ENCODE peak calls at places on chromosome 10, in nine cellular contexts. C, A, B, V, D, J, Y, M and L are unnamed samples.

GRCh38 chr10:114208351-114208750 is 29.2 kb downstream of the TDRD1 start:
- DNase-seq in C (no peak), A (no peak), B (no peak), V (no peak), D (no peak), J (peak; percentile 46), Y (no peak), M (no peak), L (no peak)

GRCh38 chr10:27659786-27660185 is 85.8 kb downstream of the MKX start:
- DNase-seq in C (peak; percentile 21), A (no peak), B (no peak), V (no peak), D (no peak), J (no peak), Y (no peak), M (no peak), L (no peak)

GRCh38 chr10:30115391-30116253 is 56.2 kb upstream of the JCAD start:
- DNase-seq in C (no peak), A (no peak), B (no peak), V (no peak), D (no peak), J (no peak), Y (no peak), M (no peak), L (no peak)

GRCh38 chr10:22086730-22087364 is 83.3 kb upstream of the DNAJC1 start:
- DNase-seq in C (no peak), A (peak; percentile 54), B (peak; percentile 76), V (peak; percentile 87), D (no peak), J (peak; percentile 69), Y (peak; percentile 44), M (no peak), L (no peak)

GRCh38 chr10:102150970-102151773 is 1.0 kb upstream of the NOLC1 start:
- DNase-seq in C (peak; percentile 92), A (peak; percentile 52), B (no peak), V (no peak), D (no peak), J (no peak), Y (peak; percentile 44), M (no peak), L (no peak)

GRCh38 chr10:1102392-1102791 is 46.2 kb downstream of the WDR37 start:
- DNase-seq in C (no peak), A (no peak), B (no peak), V (no peak), D (peak; percentile 59), J (no peak), Y (no peak), M (peak; percentile 63), L (peak; percentile 40)

GRCh38 chr10:74640134-74640533 is 186.3 kb upstream of the KAT6B start:
- DNase-seq in C (no peak), A (peak; percentile 49), B (no peak), V (no peak), D (no peak), J (peak; percentile 26), Y (no peak), M (no peak), L (no peak)

GRCh38 chr10:48579251-48579960 is 25.5 kb downstream of the ARHGAP22 start:
- DNase-seq in C (no peak), A (no peak), B (no peak), V (no peak), D (no peak), J (no peak), Y (no peak), M (no peak), L (no peak)

GRCh38 chr10:108911814-108912541 is 1011.3 kb downstream of the XPNPEP1 start:
- DNase-seq in C (peak; percentile 43), A (peak; percentile 48), B (peak; percentile 30), V (peak; percentile 27), D (no peak), J (peak; percentile 75), Y (peak; percentile 15), M (no peak), L (no peak)

GRCh38 chr10:70169011-70169410 is 1.3 kb downstream of the SAR1A start:
- DNase-seq in C (no peak), A (no peak), B (no peak), V (no peak), D (no peak), J (no peak), Y (no peak), M (no peak), L (no peak)

GRCh38 chr10:79159785-79160184 is 91.0 kb downstream of the ZMIZ1 start:
- DNase-seq in C (no peak), A (no peak), B (no peak), V (peak; percentile 78), D (no peak), J (no peak), Y (no peak), M (no peak), L (no peak)

GRCh38 chr10:116469437-116469836 is 41.8 kb downstream of the PNLIPRP3 start:
- DNase-seq in C (no peak), A (no peak), B (no peak), V (no peak), D (no peak), J (no peak), Y (no peak), M (no peak), L (no peak)

GRCh38 chr10:90930971-90931841 is 10.3 kb upstream of the ANKRD1 start:
- DNase-seq in C (peak; percentile 93), A (peak; percentile 91), B (peak; percentile 35), V (peak; percentile 63), D (no peak), J (peak; percentile 68), Y (peak; percentile 54), M (no peak), L (no peak)

GRCh38 chr10:49037187-49037586 is 78.1 kb downstream of the VSTM4 start:
- DNase-seq in C (peak; percentile 96), A (peak; percentile 74), B (no peak), V (no peak), D (no peak), J (peak; percentile 30), Y (no peak), M (no peak), L (no peak)

GRCh38 chr10:73818402-73818801 is 7.0 kb upstream of the NDST2 start:
- DNase-seq in C (no peak), A (no peak), B (no peak), V (no peak), D (no peak), J (peak; percentile 39), Y (no peak), M (no peak), L (no peak)

GRCh38 chr10:33381391-33381790 is 46.9 kb upstream of the NRP1 start:
- DNase-seq in C (no peak), A (peak; percentile 66), B (no peak), V (no peak), D (no peak), J (no peak), Y (no peak), M (no peak), L (no peak)

GRCh38 chr10:79059859-79060379 is 8.8 kb upstream of the ZMIZ1 start:
- DNase-seq in C (no peak), A (no peak), B (no peak), V (no peak), D (no peak), J (no peak), Y (no peak), M (no peak), L (no peak)